ENCODE peak calls at places on chromosomes 7 and 10, in nine cellular contexts. L is GM12865, K is lung, R is bronchial epithelial cell, M is Panc1, X is cardiac fibroblast, N is heart right ventricle, H is esophagus muscularis mucosa, Q is ascending aorta. G is an unnamed sample.

GRCh38 chr7:1592299-1592842 is 22.5 kb upstream of the PSMG3 start:
- DNase-seq in N (no peak), R (no peak), Q (no peak), X (no peak), L (no peak), M (no peak), H (no peak), K (no peak), G (no peak)

GRCh38 chr10:2079603-2080078 is 342.3 kb upstream of the ADARB2 start:
- DNase-seq in N (no peak), X (no peak), Q (no peak), K (no peak), M (no peak), R (no peak), L (no peak), H (no peak), G (no peak)

GRCh38 chr10:78372806-78373205 is 339.1 kb downstream of the RPS24 start:
- DNase-seq in M (no peak), K (no peak), X (no peak), L (no peak), H (no peak), R (no peak), Q (no peak), N (no peak), G (no peak)

GRCh38 chr10:96967847-96968246 is 135.7 kb downstream of the LCOR start:
- DNase-seq in H (no peak), L (no peak), X (peak), M (no peak), R (no peak), Q (no peak), K (no peak), N (no peak), G (no peak)

GRCh38 chr10:127496045-127496444 is 53.1 kb upstream of the NPS start:
- DNase-seq in L (no peak), K (no peak), H (no peak), M (no peak), R (no peak), X (no peak), Q (no peak), N (no peak), G (no peak)

GRCh38 chr10:44380829-44381600 is 3.9 kb downstream of the CXCL12 start:
- DNase-seq in R (no peak), K (no peak), M (no peak), N (no peak), H (no peak), Q (no peak), X (no peak), L (no peak), G (no peak)

GRCh38 chr10:117471344-117471874 is 71.1 kb upstream of the EMX2 start:
- DNase-seq in X (no peak), M (no peak), K (no peak), N (no peak), R (no peak), H (no peak), L (no peak), Q (no peak), G (no peak)

GRCh38 chr7:132771301-132771730 is 195.0 kb upstream of the PLXNA4 start:
- DNase-seq in M (no peak), N (no peak), Q (no peak), X (no peak), K (no peak), R (no peak), L (no peak), H (no peak), G (no peak)

GRCh38 chr10:73338801-73339368 is 19.8 kb downstream of the CFAP70 start:
- DNase-seq in R (peak), K (no peak), N (no peak), M (no peak), L (no peak), H (no peak), Q (no peak), X (peak), G (no peak)

GRCh38 chr7:105060923-105061322 is 46.9 kb downstream of the KMT2E start:
- DNase-seq in L (no peak), Q (no peak), X (no peak), H (no peak), M (no peak), R (no peak), K (no peak), N (no peak), G (no peak)

GRCh38 chr10:13765641-13766341 is 179.0 kb downstream of the PRPF18 start:
- DNase-seq in K (no peak), X (no peak), H (no peak), M (no peak), R (no peak), L (no peak), N (no peak), Q (no peak), G (no peak)

GRCh38 chr10:62648941-62649340 is 155.6 kb upstream of the ADO start:
- DNase-seq in H (no peak), L (no peak), K (no peak), R (no peak), X (no peak), N (no peak), M (no peak), Q (no peak), G (no peak)

GRCh38 chr7:158531661-158532060 is 56.0 kb downstream of the PTPRN2 start:
- DNase-seq in M (no peak), N (no peak), K (no peak), L (no peak), H (no peak), X (no peak), R (no peak), Q (no peak), G (no peak)

GRCh38 chr7:43058271-43059066 is 54.0 kb upstream of the HECW1 start:
- DNase-seq in K (no peak), Q (no peak), M (no peak), X (no peak), H (no peak), N (no peak), R (no peak), L (peak), G (no peak)
- H3K4me3 ChIP-seq in K (no peak), Q (no peak), M (no peak), X (no peak), H (no peak), N (no peak), R (no peak), L (no peak), G (no peak)

DNA sequence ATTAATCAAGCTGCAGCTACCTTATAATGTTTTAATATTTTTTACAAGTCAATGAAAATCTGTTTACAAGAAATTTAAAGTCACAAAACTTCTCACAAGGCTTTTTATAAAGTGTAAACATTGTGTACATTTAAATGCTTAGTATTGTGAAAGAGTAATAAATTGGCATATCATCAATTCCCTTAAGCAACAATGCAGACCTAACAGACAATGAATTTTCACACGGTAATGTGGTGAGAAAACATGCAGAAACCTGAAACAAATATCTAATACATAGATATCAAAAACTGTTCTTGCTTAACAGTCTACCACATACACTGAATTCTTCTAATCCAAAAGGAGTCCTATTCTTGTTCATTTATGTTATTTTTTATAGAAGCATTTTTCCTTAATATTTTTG is 220.7 kb downstream of the CRPPA start:
- DNase-seq in H (no peak), M (no peak), L (no peak), R (peak), Q (no peak), X (no peak), K (no peak), N (no peak), G (no peak)
- H3K4me3 ChIP-seq in H (no peak), M (no peak), L (no peak), R (no peak), Q (no peak), X (no peak), K (no peak), N (no peak), G (no peak)

DNA sequence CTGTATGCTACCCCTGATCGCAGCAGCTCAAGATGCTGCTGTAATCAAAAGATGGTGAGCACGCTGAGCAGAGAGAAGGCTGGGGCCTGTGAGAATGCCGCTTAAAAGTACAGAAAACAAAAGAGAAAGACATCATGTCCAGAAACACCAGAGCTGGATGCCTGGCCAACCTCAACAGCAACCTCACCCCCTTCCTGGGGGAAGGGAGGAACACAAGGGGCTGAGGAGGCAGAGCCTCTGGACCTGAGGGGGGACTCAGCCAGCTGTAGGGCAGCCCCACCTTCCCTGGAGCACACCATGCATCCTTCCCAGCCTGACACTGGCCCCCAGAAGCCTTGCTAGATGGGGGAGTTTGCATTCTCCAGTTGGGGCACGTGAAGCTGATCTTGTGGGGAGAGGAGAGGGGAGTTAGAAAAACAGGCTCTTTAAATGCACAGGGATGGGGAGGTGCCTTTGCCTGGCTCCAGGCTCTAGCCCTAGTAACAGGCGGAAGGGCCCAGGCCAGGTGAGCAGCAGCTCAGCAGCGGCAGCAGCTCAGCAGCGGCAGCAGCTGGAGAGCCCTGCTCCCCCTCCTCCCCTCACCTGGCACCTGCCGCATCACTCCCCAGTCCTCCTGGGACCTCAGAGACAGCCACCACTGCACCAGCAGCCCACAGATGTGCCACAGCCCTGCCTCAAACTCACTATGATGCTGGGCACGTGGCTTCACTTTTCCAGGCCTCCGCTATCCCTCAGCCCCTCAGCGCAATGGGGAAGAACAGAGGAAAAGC is 156.3 kb downstream of the NEURL1 start:
- DNase-seq in R (no peak), N (peak), H (no peak), K (no peak), L (no peak), M (no peak), X (no peak), Q (no peak), G (no peak)
- H3K4me3 ChIP-seq in R (no peak), N (no peak), H (no peak), K (no peak), L (no peak), M (no peak), X (no peak), Q (no peak), G (no peak)

GRCh38 chr10:91887075-91887899 is 22.0 kb downstream of the FGFBP3 start:
- DNase-seq in L (no peak), R (no peak), H (no peak), X (peak), K (no peak), N (no peak), M (no peak), Q (no peak), G (no peak)

GRCh38 chr10:91887900-91888225 is 21.4 kb downstream of the FGFBP3 start:
- DNase-seq in L (no peak), N (no peak), K (no peak), M (no peak), X (no peak), Q (no peak), H (no peak), R (no peak), G (no peak)

GRCh38 chr10:91885362-91886079 is 23.8 kb downstream of the FGFBP3 start:
- DNase-seq in R (no peak), H (no peak), Q (no peak), L (no peak), X (no peak), K (no peak), M (no peak), N (no peak), G (no peak)

GRCh38 chr10:91880310-91880709 is 29.0 kb downstream of the FGFBP3 start:
- DNase-seq in Q (no peak), N (no peak), H (no peak), R (peak), L (no peak), X (no peak), K (no peak), M (no peak), G (no peak)

DNA sequence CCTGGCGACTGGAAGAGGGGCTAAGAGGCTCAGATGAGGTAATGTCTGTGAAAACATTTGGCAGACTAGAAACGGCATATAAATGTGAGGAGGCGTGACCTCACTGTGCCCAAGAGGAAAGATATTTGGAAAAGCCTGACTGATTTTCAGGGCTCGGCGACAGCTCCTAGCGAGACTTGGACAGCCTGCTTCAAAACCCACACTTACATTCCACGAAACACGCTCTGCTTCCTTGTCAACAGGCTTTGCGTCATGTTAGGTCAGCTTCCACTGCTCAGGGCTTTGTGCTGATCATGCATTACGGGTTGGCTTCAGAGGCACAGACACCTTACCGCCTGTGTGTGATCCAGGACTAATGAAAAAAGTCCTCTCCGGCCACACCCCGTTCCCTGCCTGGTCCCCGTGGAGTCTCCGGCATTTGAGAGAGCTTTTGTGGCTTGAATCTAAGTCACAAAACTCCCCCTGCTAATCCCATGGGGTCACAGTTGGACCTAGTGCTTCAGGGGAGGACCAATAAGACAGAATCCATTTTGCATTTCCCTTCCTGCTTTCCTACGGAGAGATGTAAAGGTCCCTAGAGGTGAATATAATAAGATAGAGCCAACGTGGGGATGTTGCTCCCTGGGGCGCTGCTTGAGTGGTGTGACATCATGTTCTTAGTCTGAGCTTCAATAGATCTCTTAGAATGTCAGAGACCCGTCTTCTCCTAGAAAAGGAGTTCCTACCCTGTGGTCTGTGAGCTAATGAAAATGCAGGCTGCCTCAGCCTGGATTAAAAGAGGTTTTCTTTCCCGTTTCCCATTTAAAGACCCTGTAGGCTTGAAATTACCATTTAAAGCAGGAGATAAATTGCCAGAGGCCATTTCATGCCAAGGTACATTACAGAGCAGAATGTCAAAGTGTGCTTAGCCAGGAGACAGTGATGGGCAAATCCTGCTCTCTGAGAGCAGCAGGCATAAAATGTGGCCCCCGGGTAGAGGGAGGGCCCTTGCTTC is 25.4 kb downstream of the FGFBP3 start:
- DNase-seq in R (peak), X (peak), K (no peak), N (no peak), H (no peak), M (no peak), L (no peak), Q (no peak), G (peak)
- H3K4me3 ChIP-seq in R (no peak), X (no peak), K (no peak), N (no peak), H (no peak), M (no peak), L (no peak), Q (no peak), G (no peak)

GRCh38 chr7:7568553-7568952 is 1.9 kb downstream of the MIOS start:
- DNase-seq in L (no peak), X (no peak), Q (no peak), K (no peak), N (no peak), R (no peak), H (no peak), M (no peak), G (no peak)
- H3K4me3 ChIP-seq in L (peak), X (no peak), Q (no peak), K (no peak), N (no peak), R (no peak), H (peak), M (peak), G (no peak)

GRCh38 chr10:9875353-9875752 is 1142.3 kb upstream of the CELF2 start:
- DNase-seq in Q (no peak), K (no peak), X (no peak), M (no peak), R (no peak), H (no peak), N (no peak), L (no peak), G (no peak)

GRCh38 chr10:9868499-9868898 is 1149.2 kb upstream of the CELF2 start:
- DNase-seq in L (no peak), H (no peak), N (no peak), M (no peak), K (no peak), Q (no peak), R (no peak), X (no peak), G (no peak)

GRCh38 chr10:9869185-9869584 is 1148.5 kb upstream of the CELF2 start:
- DNase-seq in L (no peak), K (no peak), R (no peak), X (peak), H (no peak), Q (no peak), N (no peak), M (no peak), G (no peak)

GRCh38 chr10:9869777-9870176 is 1147.9 kb upstream of the CELF2 start:
- DNase-seq in H (no peak), M (no peak), X (no peak), K (no peak), R (no peak), N (no peak), Q (no peak), L (no peak), G (no peak)
- H3K4me3 ChIP-seq in H (no peak), M (no peak), X (no peak), K (no peak), R (no peak), N (no peak), Q (no peak), L (no peak), G (no peak)

DNA sequence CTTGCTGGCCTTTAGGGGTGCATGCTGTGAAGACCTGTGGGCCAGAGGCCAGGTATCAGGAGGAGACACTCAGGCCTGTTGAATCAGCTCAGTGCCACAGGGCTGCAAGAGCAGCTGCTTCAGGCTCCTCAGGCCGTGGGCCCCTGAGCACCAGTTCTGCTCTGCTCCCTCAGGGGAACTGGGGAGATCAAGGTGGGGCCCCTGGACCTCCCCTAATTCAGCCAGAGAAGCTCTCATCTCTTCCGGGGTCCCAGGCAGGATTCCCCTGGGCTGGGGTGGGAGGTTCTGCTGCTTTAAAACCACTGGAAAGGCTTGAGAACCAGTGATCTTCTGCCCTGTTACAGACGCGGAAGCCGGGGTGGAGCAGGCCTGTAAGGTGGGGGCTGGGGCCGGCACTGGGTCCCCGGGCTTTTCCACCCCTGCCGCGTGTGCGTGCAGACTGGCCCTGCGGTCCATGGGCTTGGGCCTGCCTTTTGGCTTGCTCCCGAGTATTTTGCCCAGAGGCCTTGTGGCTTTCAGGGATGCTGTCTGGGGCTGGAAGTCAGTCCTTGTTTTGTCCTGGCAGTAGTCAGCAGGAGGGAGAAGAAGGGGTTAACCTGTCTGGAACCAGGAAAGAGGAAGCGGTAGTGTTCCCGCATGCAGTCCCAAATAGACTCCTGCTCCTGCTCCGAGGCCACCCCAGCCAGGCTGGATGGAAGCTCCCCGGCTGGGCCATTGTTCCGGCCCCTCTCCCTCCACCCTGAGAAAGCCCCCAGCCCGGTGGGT is 74.3 kb downstream of the LHPP start:
- DNase-seq in L (no peak), H (no peak), K (no peak), Q (no peak), M (no peak), N (no peak), R (no peak), X (no peak), G (no peak)
- H3K4me3 ChIP-seq in L (no peak), H (no peak), K (no peak), Q (no peak), M (no peak), N (no peak), R (no peak), X (no peak), G (no peak)

GRCh38 chr7:18671176-18671575 is 175.6 kb downstream of the HDAC9 start:
- DNase-seq in X (no peak), M (no peak), Q (no peak), L (no peak), N (no peak), K (no peak), R (peak), H (no peak), G (no peak)

GRCh38 chr7:18666107-18666728 is 170.7 kb downstream of the HDAC9 start:
- DNase-seq in L (peak), N (peak), Q (peak), K (peak), R (peak), M (peak), X (peak), H (peak), G (peak)

GRCh38 chr7:18663321-18663720 is 167.8 kb downstream of the HDAC9 start:
- DNase-seq in Q (no peak), K (no peak), R (no peak), M (no peak), H (no peak), L (no peak), N (peak), X (no peak), G (no peak)

GRCh38 chr7:18667466-18667865 is 171.9 kb downstream of the HDAC9 start:
- DNase-seq in N (no peak), Q (no peak), R (peak), L (no peak), K (no peak), M (peak), H (no peak), X (peak), G (no peak)
- H3K4me3 ChIP-seq in N (no peak), Q (no peak), R (no peak), L (no peak), K (no peak), M (no peak), H (no peak), X (no peak), G (no peak)

GRCh38 chr10:80357000-80357803 is 621 bp downstream of the DYDC2 start:
- DNase-seq in L (no peak), N (peak), X (no peak), R (no peak), H (no peak), Q (no peak), K (no peak), M (no peak), G (no peak)
- H3K4me3 ChIP-seq in L (no peak), N (peak), X (peak), R (no peak), H (peak), Q (peak), K (peak), M (no peak), G (peak)